ENCODE peak calls at places on chromosome 21, in five cellular contexts. B is K562, Q is H1, X is stomach, M is breast epithelium. E is an unnamed sample.

GRCh38 chr21:46634966-46635323 is 529 bp upstream of the PRMT2 start:
- DNase-seq in B (peak), Q (no peak), X (peak), M (peak), E (no peak)

GRCh38 chr21:14584357-14585095 is 38.4 kb upstream of the SAMSN1 start:
- DNase-seq in B (no peak), Q (no peak), X (no peak), M (no peak), E (no peak)

GRCh38 chr21:18411565-18411964 is 8.0 kb upstream of the TMPRSS15 start:
- DNase-seq in B (no peak), Q (no peak), X (no peak), M (no peak), E (no peak)

GRCh38 chr21:24395320-24395933 is 1211.9 kb downstream of the MRPL39 start:
- DNase-seq in B (no peak), Q (no peak), X (no peak), M (no peak), E (no peak)

GRCh38 chr21:36848875-36849274 is 117.6 kb downstream of the HLCS start:
- DNase-seq in B (no peak), Q (no peak), X (no peak), M (no peak), E (no peak)

GRCh38 chr21:38289697-38290096 is 32.9 kb downstream of the KCNJ15 start:
- DNase-seq in B (no peak), Q (no peak), X (no peak), M (no peak), E (no peak)

GRCh38 chr21:17798796-17799195 is 20.4 kb downstream of the C21orf91 start:
- DNase-seq in B (no peak), Q (no peak), X (no peak), M (no peak), E (no peak)

GRCh38 chr21:15706686-15707085 is 23.1 kb upstream of the USP25 start:
- DNase-seq in B (no peak), Q (no peak), X (peak), M (peak), E (no peak)

GRCh38 chr21:43328591-43329360 is 98.2 kb downstream of the SIK1 start:
- DNase-seq in B (no peak), Q (no peak), X (no peak), M (no peak), E (no peak)

GRCh38 chr21:39319814-39320332 is 6.4 kb upstream of the BRWD1 start:
- DNase-seq in B (peak), Q (no peak), X (no peak), M (no peak), E (no peak)

GRCh38 chr21:38478782-38479181 is 19.5 kb downstream of the ERG start:
- DNase-seq in B (no peak), Q (no peak), X (no peak), M (no peak), E (no peak)

GRCh38 chr21:15210235-15210678 is 145.5 kb upstream of the NRIP1 start:
- DNase-seq in B (peak), Q (no peak), X (peak), M (peak), E (peak)

GRCh38 chr21:25518491-25518911 is 88.8 kb downstream of the MRPL39 start:
- DNase-seq in B (no peak), Q (peak), X (no peak), M (no peak), E (no peak)

GRCh38 chr21:38282921-38283320 is 26.1 kb downstream of the KCNJ15 start:
- DNase-seq in B (no peak), Q (no peak), X (no peak), M (no peak), E (no peak)

GRCh38 chr21:44539991-44540666 is at the start of gene KRTAP10-1:
- DNase-seq in B (no peak), Q (no peak), X (no peak), M (no peak), E (peak)

GRCh38 chr21:24444736-24445135 is 1162.5 kb downstream of the MRPL39 start:
- DNase-seq in B (no peak), Q (no peak), X (no peak), M (no peak), E (no peak)

GRCh38 chr21:26835027-26835713 is 10.0 kb downstream of the ADAMTS1 start:
- DNase-seq in B (no peak), Q (no peak), X (no peak), M (no peak), E (no peak)

GRCh38 chr21:16741228-16741665 is 771.6 kb upstream of the CXADR start:
- DNase-seq in B (no peak), Q (no peak), X (no peak), M (no peak), E (no peak)

GRCh38 chr21:38920631-38921398 is 115.1 kb downstream of the ETS2 start:
- DNase-seq in B (no peak), Q (no peak), X (no peak), M (no peak), E (no peak)

DNA sequence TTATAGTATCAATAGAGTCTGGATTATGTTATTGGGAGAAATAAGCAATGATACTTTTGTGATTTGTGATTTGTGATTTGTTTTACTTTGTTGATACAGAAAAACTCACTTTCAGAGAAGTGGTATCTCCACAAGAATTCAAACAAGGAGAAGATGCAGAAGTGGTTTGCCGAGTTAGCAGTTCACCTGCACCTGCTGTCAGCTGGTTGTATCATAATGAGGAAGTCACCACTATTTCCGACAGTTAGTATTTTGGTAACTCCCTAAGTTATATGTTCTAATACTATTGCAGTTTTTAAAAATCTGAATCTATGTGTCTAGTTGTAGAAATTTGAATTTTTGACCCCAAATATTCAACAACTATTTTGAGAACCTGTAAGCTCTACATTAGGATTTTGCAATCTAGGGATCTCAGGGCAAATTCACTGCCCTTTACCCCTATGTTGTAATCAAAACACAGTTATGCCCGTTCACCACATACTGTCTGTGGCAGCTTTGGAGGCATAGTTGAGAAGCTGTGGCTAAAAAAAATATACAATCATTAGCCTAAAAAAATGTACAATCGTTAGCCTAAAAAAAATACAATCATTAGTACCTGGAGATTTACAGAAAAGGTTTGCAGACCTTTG is 288.1 kb downstream of the NCAM2 start:
- DNase-seq in B (no peak), Q (no peak), X (no peak), M (no peak), E (no peak)
- H3K4me3 ChIP-seq in B (no peak), Q (no peak), X (no peak), M (no peak), E (no peak)

DNA sequence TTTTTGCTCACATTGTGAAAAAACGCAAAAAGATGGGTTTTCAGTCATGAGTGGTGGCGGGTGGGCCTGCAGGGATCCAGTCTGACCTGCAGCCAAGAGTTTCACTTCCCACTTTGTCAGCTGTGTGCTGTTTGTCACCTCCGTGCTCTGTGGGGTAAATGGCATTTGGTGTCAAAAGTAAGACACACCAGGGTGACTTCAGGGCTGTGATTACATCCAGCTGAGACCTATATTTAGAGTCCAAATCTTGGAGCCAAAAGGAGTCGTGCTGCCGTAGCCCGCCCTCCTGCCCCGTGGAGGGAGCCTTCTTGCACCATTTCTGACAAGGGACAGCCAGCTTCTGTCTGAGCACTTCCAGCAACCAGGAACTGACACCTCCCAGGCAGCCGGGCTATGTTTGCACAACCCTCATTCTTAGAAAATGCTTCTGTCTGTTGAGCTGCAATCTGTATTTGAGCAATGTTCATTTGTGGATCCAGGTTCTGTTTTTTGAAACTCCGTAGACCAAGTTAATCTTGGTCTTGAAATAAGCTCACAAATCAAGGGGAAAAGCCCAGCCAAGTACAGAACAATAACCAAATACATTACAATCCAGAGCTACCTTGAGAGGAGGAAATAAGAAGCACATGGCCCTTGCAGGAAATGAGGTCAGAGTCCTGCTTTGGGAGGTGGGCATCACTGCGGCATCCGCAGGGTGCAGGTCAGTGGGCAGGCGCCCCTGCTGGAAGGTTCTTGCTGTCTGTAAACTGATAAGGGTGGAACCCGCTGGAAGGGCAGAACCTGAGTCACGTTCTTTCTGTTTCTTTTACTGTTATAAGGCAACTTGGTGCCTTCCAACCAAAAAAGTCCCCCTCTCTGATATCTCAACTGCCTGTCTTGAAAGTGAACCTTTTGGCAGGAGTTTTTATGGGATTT is 14.4 kb downstream of the ABCG1 start:
- DNase-seq in B (peak), Q (no peak), X (peak), M (peak), E (peak)
- TF ChIP-seq POLR2AphosphoS5 in B (no peak), Q (no peak), X (peak), M (peak), E (peak)

DNA sequence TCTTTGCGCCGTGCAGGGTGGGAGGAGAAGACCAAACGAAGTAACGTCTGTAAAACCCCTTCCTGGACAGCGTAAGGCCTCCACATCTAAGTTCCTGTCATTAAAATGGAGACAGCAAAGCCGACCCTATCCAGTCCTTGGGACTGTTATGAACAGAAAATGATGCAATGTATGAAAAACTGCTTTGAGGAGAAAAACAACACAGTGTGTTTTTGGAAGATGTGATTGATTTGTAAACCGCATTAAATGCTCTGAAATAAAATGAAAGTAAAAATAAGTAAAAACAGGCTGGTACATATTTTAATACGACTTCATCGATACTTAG is 827 bp upstream of the URB1 start:
- DNase-seq in B (no peak), Q (no peak), X (no peak), M (no peak), E (no peak)
- H3K4me3 ChIP-seq in B (peak), Q (peak), X (peak), M (peak), E (peak)

DNA sequence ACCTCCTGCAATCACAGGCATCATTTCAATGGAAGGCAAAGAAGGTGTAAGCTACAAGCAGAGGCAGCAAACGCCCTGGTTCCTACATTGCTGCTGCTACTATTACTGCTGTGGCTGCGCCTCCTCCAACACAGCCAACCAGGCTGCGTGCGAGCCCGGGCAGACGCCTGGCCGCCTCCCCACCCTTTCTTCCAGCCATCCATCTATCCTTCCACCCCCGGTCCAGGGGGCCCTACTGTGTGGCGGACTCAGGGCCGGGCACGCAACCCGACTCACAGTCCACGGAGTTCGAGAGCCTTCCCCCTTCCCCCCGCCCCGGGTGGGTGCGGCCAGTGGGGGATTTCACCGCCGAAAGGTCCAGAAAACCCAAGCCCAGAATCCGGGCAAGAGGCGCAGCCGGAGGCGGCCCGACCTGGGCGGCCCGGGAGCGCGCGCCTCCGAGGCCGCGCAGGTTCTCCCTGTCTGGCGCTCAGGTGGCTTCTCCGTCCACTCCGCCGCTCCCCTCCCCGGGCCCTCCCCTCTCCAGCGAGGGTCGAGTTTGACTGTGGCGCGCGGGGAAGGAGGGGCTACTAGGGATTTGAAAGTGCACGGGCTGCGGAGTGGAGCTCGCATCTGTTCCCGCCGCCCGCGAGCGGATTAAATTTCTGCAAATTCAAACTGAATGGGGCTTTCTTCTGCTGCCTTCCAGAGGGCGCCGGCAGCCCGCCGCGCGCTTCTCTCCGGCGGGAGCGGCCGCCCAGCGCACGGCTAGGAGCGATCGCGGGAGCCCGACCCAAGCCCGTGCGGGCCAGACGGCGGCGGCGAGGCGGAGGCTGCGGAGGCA is at the start of gene HUNK:
- DNase-seq in B (no peak), Q (no peak), X (no peak), M (peak), E (peak)
- TF ChIP-seq POLR2AphosphoS5 in B (no peak), Q (peak), X (no peak), M (no peak), E (no peak)

GRCh38 chr21:35189077-35189863 is 140.2 kb upstream of the RUNX1 start:
- DNase-seq in B (no peak), Q (no peak), X (no peak), M (no peak), E (no peak)
- H3K4me3 ChIP-seq in B (no peak), Q (no peak), X (no peak), M (no peak), E (no peak)

GRCh38 chr21:45570826-45571601 is 28.8 kb upstream of the SLC19A1 start:
- DNase-seq in B (no peak), Q (peak), X (peak), M (no peak), E (peak)
- TF ChIP-seq POLR2AphosphoS5 in B (no peak), Q (no peak), X (no peak), M (no peak), E (no peak)

GRCh38 chr21:31900121-31900895 is 27.5 kb downstream of the HUNK start:
- DNase-seq in B (no peak), Q (no peak), X (peak), M (no peak), E (no peak)
- H3K4me3 ChIP-seq in B (no peak), Q (no peak), X (no peak), M (no peak), E (no peak)

GRCh38 chr21:35643176-35643575 is 417.1 kb downstream of the SETD4 start:
- DNase-seq in B (no peak), Q (no peak), X (no peak), M (no peak), E (no peak)
- TF ChIP-seq POLR2AphosphoS5 in B (no peak), Q (no peak), X (no peak), M (no peak), E (no peak)

GRCh38 chr21:28636988-28637691 is 355.5 kb downstream of the LTN1 start:
- DNase-seq in B (no peak), Q (no peak), X (no peak), M (no peak), E (no peak)

GRCh38 chr21:28633803-28634572 is 358.7 kb downstream of the LTN1 start:
- DNase-seq in B (no peak), Q (no peak), X (no peak), M (no peak), E (no peak)

GRCh38 chr21:28635541-28635940 is 357.1 kb downstream of the LTN1 start:
- DNase-seq in B (no peak), Q (no peak), X (no peak), M (no peak), E (no peak)

GRCh38 chr21:28627691-28628090 is 365.0 kb downstream of the LTN1 start:
- DNase-seq in B (no peak), Q (no peak), X (no peak), M (no peak), E (no peak)

DNA sequence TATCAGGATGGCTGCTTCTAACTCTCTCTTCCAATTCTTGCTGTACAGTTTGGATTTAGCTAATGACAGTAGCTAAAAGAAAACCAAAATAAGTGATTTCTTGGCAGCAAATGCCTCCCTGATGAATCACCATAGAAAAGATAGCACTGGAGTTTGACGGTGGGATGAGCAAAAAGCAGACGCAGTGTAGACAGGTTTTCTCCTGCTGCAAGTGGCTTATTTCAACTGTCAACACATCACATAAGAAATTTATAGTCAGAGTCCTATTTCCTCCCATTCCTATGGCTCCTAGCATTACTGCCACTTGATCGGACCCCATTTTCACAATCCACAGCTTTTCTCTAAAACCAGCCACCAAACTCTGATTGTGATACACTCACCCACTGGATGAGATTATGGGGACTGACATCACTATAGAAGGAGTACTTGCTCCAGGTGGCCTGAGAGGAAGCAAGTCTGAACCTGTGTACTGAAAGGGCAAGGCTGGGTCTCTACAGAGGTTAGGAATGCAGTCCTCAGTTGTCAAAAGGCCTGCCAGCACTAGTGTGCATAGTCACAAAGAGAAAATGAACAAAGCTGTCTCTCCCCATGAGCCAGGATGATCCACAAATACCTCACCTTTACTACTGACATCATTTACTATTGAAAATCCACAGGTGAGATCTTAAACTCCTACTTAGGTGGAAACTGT is 359.8 kb downstream of the LTN1 start:
- DNase-seq in B (no peak), Q (no peak), X (no peak), M (peak), E (no peak)
- H3K4me3 ChIP-seq in B (no peak), Q (no peak), X (no peak), M (no peak), E (no peak)

GRCh38 chr21:33550772-33551660 is 8.2 kb downstream of the SON start:
- DNase-seq in B (no peak), Q (no peak), X (no peak), M (no peak), E (peak)
- TF ChIP-seq POLR2AphosphoS5 in B (no peak), Q (peak), X (no peak), M (no peak), E (peak)

E was measured in spleen.